ENCODE peak calls at places on chromosomes 12 and 14, in four cellular contexts. J, C, P and D are unnamed samples.

GRCh38 chr12:66829660-66830325 is 150.9 kb upstream of the GRIP1 start:
- DNase-seq in J (no peak), C (no peak), P (no peak), D (no peak)

GRCh38 chr14:101048766-101049165 is 145.2 kb upstream of the RTL1 start:
- DNase-seq in J (no peak), C (no peak), P (no peak), D (no peak)

GRCh38 chr12:2779281-2779680 is 15.5 kb upstream of the FKBP4 start:
- DNase-seq in J (no peak), C (no peak), P (no peak), D (no peak)

GRCh38 chr14:20578784-20579502 is 8.9 kb downstream of the RNASE11 start:
- DNase-seq in J (no peak), C (no peak), P (no peak), D (no peak)

GRCh38 chr14:103538291-103539055 is 9.5 kb downstream of the TRMT61A start:
- DNase-seq in J (no peak), C (no peak), P (no peak), D (no peak)

GRCh38 chr12:42790761-42791151 is 201.2 kb upstream of the PRICKLE1 start:
- DNase-seq in J (no peak), C (peak), P (peak), D (peak)

GRCh38 chr14:35558680-35559079 is 24.7 kb downstream of the INSM2 start:
- DNase-seq in J (no peak), C (no peak), P (no peak), D (no peak)

GRCh38 chr12:131044136-131044535 is 90.4 kb downstream of the ADGRD1 start:
- DNase-seq in J (no peak), C (no peak), P (no peak), D (no peak)

GRCh38 chr12:25074113-25074512 is 120.8 kb downstream of the DNAI7 start:
- DNase-seq in J (no peak), C (no peak), P (no peak), D (no peak)

GRCh38 chr14:71529855-71530254 is 402.4 kb upstream of the RGS6 start:
- DNase-seq in J (no peak), C (no peak), P (peak), D (peak)

GRCh38 chr14:55152052-55152753 is 23.2 kb downstream of the LGALS3 start:
- DNase-seq in J (no peak), C (peak), P (peak), D (no peak)

GRCh38 chr14:85050180-85050579 is 479.8 kb upstream of the FLRT2 start:
- DNase-seq in J (no peak), C (no peak), P (no peak), D (no peak)

GRCh38 chr14:38078393-38078792 is 129.3 kb upstream of the SSTR1 start:
- DNase-seq in J (peak), C (no peak), P (no peak), D (no peak)

GRCh38 chr12:89472508-89472907 is 52.1 kb downstream of the GALNT4 start:
- DNase-seq in J (no peak), C (peak), P (peak), D (no peak)

GRCh38 chr12:109764123-109764522 is 50.5 kb downstream of the FAM222A start:
- DNase-seq in J (peak), C (no peak), P (no peak), D (no peak)

GRCh38 chr12:98296462-98297079 is 218.8 kb upstream of the TMPO start:
- DNase-seq in J (no peak), C (no peak), P (no peak), D (no peak)

GRCh38 chr12:69821441-69822204 is 3.4 kb upstream of the MYRFL start:
- DNase-seq in J (no peak), C (peak), P (peak), D (peak)

GRCh38 chr12:131909596-131910219 is 15.3 kb downstream of the ULK1 start:
- DNase-seq in J (no peak), C (no peak), P (no peak), D (no peak)

GRCh38 chr12:103538397-103538796 is 42.6 kb upstream of the C12orf42 start:
- DNase-seq in J (no peak), C (no peak), P (peak), D (peak)

GRCh38 chr14:72201645-72202044 is 269.4 kb downstream of the RGS6 start:
- DNase-seq in J (no peak), C (no peak), P (no peak), D (no peak)

GRCh38 chr14:101135796-101136742 is 232.5 kb upstream of the RTL1 start:
- DNase-seq in J (peak), C (no peak), P (no peak), D (no peak)

GRCh38 chr12:17235996-17236395 is 630.0 kb upstream of the LMO3 start:
- DNase-seq in J (no peak), C (no peak), P (no peak), D (no peak)

GRCh38 chr14:99879401-99880295 is 86.4 kb downstream of the EML1 start:
- DNase-seq in J (no peak), C (peak), P (peak), D (no peak)

GRCh38 chr12:19908825-19909224 is 459.5 kb upstream of the PDE3A start:
- DNase-seq in J (no peak), C (no peak), P (no peak), D (no peak)

GRCh38 chr14:39673141-39674133 is 241.2 kb upstream of the FBXO33 start:
- DNase-seq in J (no peak), C (no peak), P (peak), D (no peak)

GRCh38 chr14:74858022-74858421 is 17.9 kb downstream of the PROX2 start:
- DNase-seq in J (no peak), C (no peak), P (peak), D (no peak)

GRCh38 chr14:86124328-86124727 is 594.4 kb downstream of the FLRT2 start:
- DNase-seq in J (no peak), C (no peak), P (no peak), D (no peak)

GRCh38 chr12:64744422-64745258 is 14.6 kb downstream of the GNS start:
- DNase-seq in J (no peak), C (peak), P (peak), D (no peak)

GRCh38 chr14:98120831-98121464 is 1151.0 kb downstream of the BCL11B start:
- DNase-seq in J (no peak), C (no peak), P (no peak), D (no peak)

GRCh38 chr12:6827437-6827894 is 741 bp upstream of the P3H3 start:
- DNase-seq in J (peak), C (peak), P (peak), D (peak)

GRCh38 chr12:31984806-31985591 is 25.8 kb downstream of the RESF1 start:
- DNase-seq in J (no peak), C (no peak), P (no peak), D (no peak)

GRCh38 chr14:99169776-99170356 is 102.1 kb downstream of the BCL11B start:
- DNase-seq in J (no peak), C (no peak), P (no peak), D (no peak)

GRCh38 chr12:132495629-132496207 is 5.8 kb downstream of the FBRSL1 start:
- DNase-seq in J (no peak), C (no peak), P (no peak), D (no peak)

GRCh38 chr14:77212933-77213656 is 31.5 kb downstream of the TMEM63C start:
- DNase-seq in J (peak), C (no peak), P (peak), D (peak)

GRCh38 chr14:89013098-89013504 is 188.7 kb downstream of the TTC8 start:
- DNase-seq in J (no peak), C (peak), P (peak), D (peak)

GRCh38 chr14:79629891-79630560 is 581.3 kb downstream of the DIO2 start:
- DNase-seq in J (no peak), C (peak), P (no peak), D (no peak)

GRCh38 chr14:29927596-29928341 is at the start of gene PRKD1:
- DNase-seq in J (peak), C (peak), P (peak), D (peak)

GRCh38 chr12:48003226-48004038 is 844 bp downstream of the COL2A1 start:
- DNase-seq in J (no peak), C (no peak), P (peak), D (no peak)

GRCh38 chr12:48004941-48005749 is 869 bp upstream of the COL2A1 start:
- DNase-seq in J (no peak), C (no peak), P (no peak), D (no peak)

GRCh38 chr12:48005750-48006021 is 1.4 kb upstream of the COL2A1 start:
- DNase-seq in J (no peak), C (no peak), P (no peak), D (no peak)

GRCh38 chr12:48002773-48003218 is 1.5 kb downstream of the COL2A1 start:
- DNase-seq in J (no peak), C (peak), P (peak), D (no peak)

DNA sequence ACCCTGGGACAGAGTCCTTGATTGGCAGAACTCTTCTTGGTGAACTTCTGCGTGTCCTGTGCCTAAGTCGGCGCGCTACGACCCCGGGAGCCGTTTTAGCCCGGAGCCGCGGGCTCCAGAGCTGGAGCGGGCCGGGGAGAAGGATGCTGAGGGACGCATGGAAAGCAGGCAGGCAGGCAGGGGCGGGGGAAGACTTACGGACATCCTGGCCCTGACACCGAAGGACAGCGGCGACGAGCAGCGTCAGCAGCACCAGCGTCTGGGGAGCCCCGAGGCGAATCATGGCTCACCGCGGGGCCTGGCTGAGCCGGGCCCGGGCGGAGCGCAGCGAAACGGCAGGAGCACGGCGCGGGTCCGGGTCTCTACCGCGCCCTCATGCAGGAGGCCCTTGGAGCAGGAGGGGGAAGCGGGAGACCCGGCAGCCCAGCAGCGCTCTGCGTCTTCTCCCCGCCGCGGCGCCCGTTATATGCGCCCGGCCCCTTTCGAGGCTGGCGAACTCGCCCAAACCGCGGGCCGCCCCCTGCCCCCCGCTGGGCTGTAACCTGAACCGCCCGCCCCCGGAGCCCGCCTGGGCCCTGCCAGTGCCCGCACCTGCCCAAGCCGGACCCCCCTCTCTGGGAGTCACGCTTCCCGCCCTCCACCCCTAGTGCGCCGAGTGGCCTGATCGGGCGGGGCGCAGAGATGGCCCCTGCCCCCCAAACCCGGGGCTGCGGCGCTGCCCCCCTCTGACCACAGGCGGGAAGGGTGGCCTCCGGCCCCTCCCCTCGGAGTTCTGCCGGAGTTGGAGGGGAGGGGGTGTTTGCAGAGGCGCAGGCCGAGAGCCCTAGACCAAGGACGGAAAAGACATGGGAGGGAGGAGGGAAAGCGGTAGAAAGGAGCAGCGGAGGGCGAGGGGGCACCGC is at the start of gene COL2A1:
- DNase-seq in J (no peak), C (peak), P (peak), D (peak)
- H3K4me3 ChIP-seq in J (peak), C (peak), P (peak), D (no peak)

DNA sequence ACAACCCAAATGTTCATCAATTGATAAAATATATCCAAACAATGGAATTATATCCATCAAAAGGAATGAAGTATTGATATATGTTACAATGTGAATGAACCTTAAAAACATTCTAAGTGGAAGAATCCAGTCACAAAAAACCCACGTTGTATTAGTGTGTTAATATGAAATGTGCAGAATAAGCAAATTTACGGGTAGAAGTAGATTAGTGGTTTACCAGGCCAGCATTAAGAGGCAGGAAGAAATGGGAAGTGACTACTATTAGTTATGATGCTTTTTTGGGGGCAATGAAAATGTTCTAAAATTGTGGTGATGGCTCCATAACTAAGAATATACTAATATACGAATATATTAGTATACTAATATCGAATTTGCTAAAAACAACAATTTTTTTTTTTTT is 1.5 kb downstream of the COX16 start:
- DNase-seq in J (no peak), C (no peak), P (no peak), D (no peak)
- H3K4me3 ChIP-seq in J (peak), C (no peak), P (peak), D (no peak)

DNA sequence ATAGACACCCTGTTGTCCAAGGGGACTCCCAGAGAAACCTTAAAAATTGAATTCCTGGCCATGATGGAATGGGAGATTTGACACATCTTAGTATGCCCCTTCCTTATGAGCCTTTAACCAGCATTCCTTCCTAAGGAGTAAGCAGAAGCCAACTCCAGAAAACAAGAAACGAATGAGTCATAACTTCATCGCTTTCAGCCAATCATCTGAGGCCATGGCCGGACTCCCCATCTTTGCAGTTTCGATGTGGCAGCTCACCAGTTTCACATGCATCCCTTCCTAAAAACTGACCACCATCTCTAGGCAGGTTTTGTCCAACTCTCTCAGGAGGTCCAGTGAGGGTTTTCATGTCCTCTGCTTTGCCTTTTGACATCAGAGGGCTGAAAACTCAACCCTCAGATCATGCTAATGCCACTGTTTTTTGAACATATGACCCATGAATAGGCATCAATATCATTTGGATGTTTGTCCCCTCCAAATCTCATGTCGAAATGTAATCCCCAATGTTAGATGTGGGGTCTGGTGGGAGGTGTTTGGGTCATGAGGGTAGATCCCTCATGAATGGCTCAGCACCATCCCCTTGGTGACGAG is 19.9 kb downstream of the DAAM1 start:
- DNase-seq in J (no peak), C (peak), P (peak), D (peak)
- H3K4me3 ChIP-seq in J (no peak), C (no peak), P (no peak), D (no peak)

GRCh38 chr14:56903304-56904021 is 93.2 kb upstream of the OTX2 start:
- DNase-seq in J (no peak), C (no peak), P (no peak), D (no peak)

GRCh38 chr14:56899829-56900228 is 89.5 kb upstream of the OTX2 start:
- DNase-seq in J (no peak), C (no peak), P (no peak), D (no peak)

GRCh38 chr14:56902413-56902812 is 92.1 kb upstream of the OTX2 start:
- DNase-seq in J (no peak), C (no peak), P (no peak), D (no peak)

GRCh38 chr14:56905282-56905681 is 95.0 kb upstream of the OTX2 start:
- DNase-seq in J (no peak), C (no peak), P (no peak), D (no peak)
- H3K4me3 ChIP-seq in J (no peak), C (no peak), P (no peak), D (no peak)

GRCh38 chr14:68936476-68936875 is 42.6 kb downstream of the ACTN1 start:
- DNase-seq in J (no peak), C (no peak), P (no peak), D (no peak)

GRCh38 chr14:68937790-68938514 is 41.1 kb downstream of the ACTN1 start:
- DNase-seq in J (no peak), C (no peak), P (no peak), D (peak)

GRCh38 chr14:68935761-68936209 is 43.3 kb downstream of the ACTN1 start:
- DNase-seq in J (no peak), C (no peak), P (no peak), D (no peak)

GRCh38 chr14:68938515-68939423 is 40.3 kb downstream of the ACTN1 start:
- DNase-seq in J (no peak), C (peak), P (no peak), D (no peak)

GRCh38 chr14:68936980-68937379 is 42.1 kb downstream of the ACTN1 start:
- DNase-seq in J (no peak), C (no peak), P (no peak), D (no peak)
- H3K4me3 ChIP-seq in J (no peak), C (no peak), P (no peak), D (no peak)

GRCh38 chr12:113151655-113152054 is 2.1 kb downstream of the CFAP73 start:
- DNase-seq in J (no peak), C (no peak), P (no peak), D (no peak)

GRCh38 chr12:113154351-113154973 is 4.9 kb downstream of the CFAP73 start:
- DNase-seq in J (no peak), C (peak), P (peak), D (peak)

GRCh38 chr12:113155060-113155459 is 5.5 kb downstream of the CFAP73 start:
- DNase-seq in J (no peak), C (no peak), P (no peak), D (no peak)

GRCh38 chr12:113152835-113153814 is 3.6 kb downstream of the CFAP73 start:
- DNase-seq in J (peak), C (peak), P (peak), D (peak)

GRCh38 chr12:113152196-113152834 is 2.8 kb downstream of the CFAP73 start:
- DNase-seq in J (no peak), C (no peak), P (no peak), D (no peak)
- H3K4me3 ChIP-seq in J (peak), C (no peak), P (no peak), D (no peak)

GRCh38 chr14:60183138-60183537 is 17.9 kb upstream of the DHRS7 start:
- DNase-seq in J (no peak), C (no peak), P (no peak), D (no peak)

GRCh38 chr14:60184597-60185555 is 19.7 kb upstream of the DHRS7 start:
- DNase-seq in J (no peak), C (no peak), P (peak), D (no peak)

GRCh38 chr14:60179296-60179924 is 14.2 kb upstream of the DHRS7 start:
- DNase-seq in J (no peak), C (peak), P (peak), D (peak)

GRCh38 chr14:60188115-60188514 is 22.9 kb upstream of the DHRS7 start:
- DNase-seq in J (no peak), C (no peak), P (no peak), D (no peak)

GRCh38 chr14:60183724-60184596 is 18.8 kb upstream of the DHRS7 start:
- DNase-seq in J (no peak), C (peak), P (peak), D (no peak)
- H3K4me3 ChIP-seq in J (peak), C (peak), P (peak), D (peak)